ENCODE peak calls at places on chromosomes 6 and 20, in ten cellular contexts. K is OCI-LY7; F is stromal cell of bone marrow; L is H9; A is lung; M is nephron progenitor cell; S is HuH-7.5; Q is body of pancreas; B is nucleus accumbens; U is activated effector memory CD4-positive, alpha-beta T cell treated with Interleukin-2 at 50 U/mL for 16 hours. P is an unnamed sample.

GRCh38 chr6:143276436-143276835 is 174.1 kb downstream of the ADAT2 start:
- DNase-seq in K (no peak), F (no peak), L (no peak), A (no peak), M (no peak), S (no peak), Q (no peak), B (no peak), U (no peak), P (no peak)

GRCh38 chr20:45933231-45934045 is 1.0 kb upstream of the PCIF1 start:
- DNase-seq in K (peak; percentile 86), F (peak; percentile 55), L (peak; percentile 97), A (peak; percentile 71), M (peak; percentile 64), S (peak; percentile 88), Q (peak; percentile 65), B (peak; percentile 74), U (peak; percentile 52), P (peak; percentile 57)

GRCh38 chr20:34595377-34596184 is 37.1 kb downstream of the MAP1LC3A start:
- DNase-seq in K (no peak), F (no peak), L (no peak), A (no peak), M (no peak), S (no peak), Q (no peak), B (no peak), U (no peak), P (no peak)

GRCh38 chr20:4730782-4731181 is 9.1 kb downstream of the PRND start:
- DNase-seq in K (no peak), F (no peak), L (no peak), A (no peak), M (peak; percentile 21), S (no peak), Q (no peak), B (no peak), U (no peak), P (no peak)

GRCh38 chr6:39377530-39377929 is 55.0 kb upstream of the KCNK16 start:
- DNase-seq in K (peak; percentile 3), F (peak; percentile 69), L (peak; percentile 84), A (peak; percentile 65), M (peak; percentile 67), S (peak; percentile 44), Q (peak; percentile 73), B (peak; percentile 25), U (no peak), P (peak; percentile 73)

GRCh38 chr6:90820436-90820835 is 233.6 kb upstream of the MAP3K7 start:
- DNase-seq in K (no peak), F (no peak), L (no peak), A (no peak), M (no peak), S (no peak), Q (no peak), B (no peak), U (no peak), P (no peak)

GRCh38 chr6:24931752-24932691 is 3.7 kb downstream of the RIPOR2 start:
- DNase-seq in K (peak; percentile 86), F (no peak), L (no peak), A (no peak), M (no peak), S (no peak), Q (no peak), B (no peak), U (no peak), P (no peak)

GRCh38 chr6:570812-571211 is 86.1 kb downstream of the HUS1B start:
- DNase-seq in K (no peak), F (no peak), L (no peak), A (no peak), M (no peak), S (no peak), Q (no peak), B (no peak), U (no peak), P (no peak)

P was measured in frontal cortex.